ENCODE peak calls at places on chromosomes 4 and X, in six cellular contexts. E, T, P, N, I and O are unnamed samples.
A peak's percentile ranks its signal among the peaks of the same experiment; 100 is the strongest.

GRCh38 chr4:87118421-87118820 is 102.0 kb downstream of the KLHL8 start:
- DNase-seq in E (no peak), T (no peak), P (no peak), N (no peak), I (no peak), O (no peak)

GRCh38 chr4:98446499-98447375 is 185.6 kb downstream of the RAP1GDS1 start:
- DNase-seq in E (no peak), T (peak; percentile 31), P (peak; percentile 64), N (no peak), I (no peak), O (no peak)

GRCh38 chr4:74640111-74640903 is 154.0 kb downstream of the BTC start:
- DNase-seq in E (no peak), T (peak; percentile 92), P (peak; percentile 86), N (no peak), I (no peak), O (no peak)

GRCh38 chrX:45803383-45803921 is 602.8 kb upstream of the DIPK2B start:
- DNase-seq in E (no peak), T (peak; percentile 94), P (peak; percentile 90), N (no peak), I (no peak), O (peak; percentile 54)

GRCh38 chr4:184575306-184575705 is 73.9 kb downstream of the CASP3 start:
- DNase-seq in E (no peak), T (no peak), P (no peak), N (no peak), I (no peak), O (no peak)

GRCh38 chr4:3047464-3048286 is 26.7 kb downstream of the HTT-AS start:
- DNase-seq in E (peak; percentile 86), T (peak; percentile 39), P (peak; percentile 64), N (peak; percentile 37), I (peak; percentile 81), O (peak; percentile 90)

GRCh38 chrX:69387559-69388487 is 116.3 kb upstream of the NALF2 start:
- DNase-seq in E (peak; percentile 88), T (peak; percentile 21), P (peak; percentile 19), N (peak; percentile 62), I (peak; percentile 80), O (peak; percentile 57)

GRCh38 chrX:24168807-24169206 is 19.3 kb downstream of the ZFX start:
- DNase-seq in E (no peak), T (no peak), P (no peak), N (no peak), I (no peak), O (no peak)

GRCh38 chrX:103864886-103865534 is 33.0 kb upstream of the RAB9B start:
- DNase-seq in E (no peak), T (peak; percentile 8), P (peak; percentile 74), N (no peak), I (no peak), O (no peak)

GRCh38 chr4:48017108-48017527 is 546 bp downstream of the NIPAL1 start:
- DNase-seq in E (peak; percentile 79), T (peak; percentile 66), P (peak; percentile 82), N (peak; percentile 21), I (peak; percentile 72), O (peak; percentile 93)

GRCh38 chr4:103934178-103934789 is 214.5 kb upstream of the TACR3 start:
- DNase-seq in E (no peak), T (peak; percentile 28), P (peak; percentile 47), N (peak; percentile 39), I (no peak), O (peak; percentile 85)

GRCh38 chr4:19725130-19725529 is 526.6 kb upstream of the SLIT2 start:
- DNase-seq in E (no peak), T (peak; percentile 12), P (no peak), N (no peak), I (no peak), O (no peak)

GRCh38 chr4:61938250-61938846 is 738.2 kb downstream of the ADGRL3 start:
- DNase-seq in E (peak; percentile 49), T (no peak), P (peak; percentile 8), N (no peak), I (no peak), O (no peak)

GRCh38 chr4:85953651-85954018 is 406.2 kb downstream of the MAPK10 start:
- DNase-seq in E (no peak), T (peak; percentile 19), P (peak; percentile 40), N (no peak), I (no peak), O (peak; percentile 47)

GRCh38 chr4:180285796-180286195 is 1957.4 kb upstream of the TENM3 start:
- DNase-seq in E (no peak), T (no peak), P (no peak), N (no peak), I (no peak), O (no peak)

GRCh38 chrX:154348114-154348531 is 26.3 kb downstream of the FLNA start:
- DNase-seq in E (no peak), T (no peak), P (no peak), N (no peak), I (no peak), O (no peak)

GRCh38 chrX:10365532-10366265 is 208.9 kb downstream of the CLCN4 start:
- DNase-seq in E (no peak), T (no peak), P (no peak), N (no peak), I (no peak), O (no peak)

GRCh38 chrX:15915959-15916703 is 61.5 kb upstream of the AP1S2 start:
- DNase-seq in E (no peak), T (peak; percentile 35), P (no peak), N (no peak), I (no peak), O (no peak)

GRCh38 chrX:143536176-143536575 is 18.9 kb upstream of the SPANXN3 start:
- DNase-seq in E (no peak), T (no peak), P (no peak), N (no peak), I (no peak), O (no peak)

DNA sequence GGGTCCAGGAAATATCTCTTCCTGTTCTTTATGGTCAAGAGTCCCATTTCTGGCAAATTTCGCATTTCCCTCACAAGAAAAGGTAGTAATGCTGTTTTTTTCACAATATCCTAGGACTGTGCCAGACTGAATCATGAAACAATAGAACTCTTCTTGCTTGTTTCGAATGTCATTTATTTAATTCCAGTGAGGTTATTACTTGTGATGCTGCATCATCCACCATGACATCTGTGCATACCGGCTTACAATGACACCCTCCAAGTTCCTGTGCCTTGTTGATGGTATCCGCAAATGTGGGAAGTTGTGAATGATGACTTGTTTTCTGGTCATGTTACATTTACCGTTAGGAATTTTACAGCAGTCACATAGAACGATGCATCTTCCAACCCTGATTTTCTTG is 42.9 kb upstream of the SPRY1 start:
- DNase-seq in E (no peak), T (peak; percentile 17), P (no peak), N (no peak), I (no peak), O (no peak)
- H3K14ac ChIP-seq in E (no peak overlapping the region), T (no peak overlapping the region), P (no peak overlapping the region), N (no peak overlapping the region), I (no peak overlapping the region), O (no peak overlapping the region)

DNA sequence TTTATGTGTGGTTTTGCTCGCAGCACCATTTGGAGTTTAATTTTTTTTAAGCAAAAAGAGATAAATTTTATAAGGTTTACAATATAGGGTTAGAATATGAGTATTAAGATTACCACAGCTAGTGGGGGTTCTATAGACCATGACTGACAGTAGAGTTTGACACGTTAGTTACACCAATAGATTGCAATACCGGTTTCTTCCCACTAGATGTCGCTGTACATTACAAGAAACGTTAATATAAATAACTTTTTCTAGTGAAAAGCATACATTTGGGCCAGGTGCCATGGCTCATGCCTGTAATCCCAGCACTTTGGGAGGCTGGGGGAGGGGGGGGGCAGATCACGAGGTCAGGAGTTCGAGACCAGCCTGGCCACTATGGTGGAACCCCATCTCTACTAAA is 433.6 kb downstream of the MAGEB5 start:
- DNase-seq in E (no peak), T (peak; percentile 27), P (no peak), N (no peak), I (no peak), O (peak; percentile 59)
- H4K91ac ChIP-seq in E (no peak overlapping the region), T (no peak overlapping the region), P (no peak overlapping the region), N (no peak overlapping the region), I (no peak overlapping the region), O (no peak overlapping the region)

GRCh38 chr4:16837475-16837874 is 61.0 kb downstream of the LDB2 start:
- DNase-seq in E (no peak), T (no peak), P (no peak), N (no peak), I (no peak), O (no peak)

GRCh38 chr4:16833722-16834121 is 64.7 kb downstream of the LDB2 start:
- DNase-seq in E (no peak), T (no peak), P (no peak), N (no peak), I (no peak), O (no peak)

GRCh38 chr4:16835597-16836247 is 62.7 kb downstream of the LDB2 start:
- DNase-seq in E (no peak), T (no peak), P (no peak), N (no peak), I (no peak), O (no peak)

GRCh38 chr4:16836324-16836723 is 62.1 kb downstream of the LDB2 start:
- DNase-seq in E (no peak), T (no peak), P (no peak), N (no peak), I (no peak), O (no peak)

DNA sequence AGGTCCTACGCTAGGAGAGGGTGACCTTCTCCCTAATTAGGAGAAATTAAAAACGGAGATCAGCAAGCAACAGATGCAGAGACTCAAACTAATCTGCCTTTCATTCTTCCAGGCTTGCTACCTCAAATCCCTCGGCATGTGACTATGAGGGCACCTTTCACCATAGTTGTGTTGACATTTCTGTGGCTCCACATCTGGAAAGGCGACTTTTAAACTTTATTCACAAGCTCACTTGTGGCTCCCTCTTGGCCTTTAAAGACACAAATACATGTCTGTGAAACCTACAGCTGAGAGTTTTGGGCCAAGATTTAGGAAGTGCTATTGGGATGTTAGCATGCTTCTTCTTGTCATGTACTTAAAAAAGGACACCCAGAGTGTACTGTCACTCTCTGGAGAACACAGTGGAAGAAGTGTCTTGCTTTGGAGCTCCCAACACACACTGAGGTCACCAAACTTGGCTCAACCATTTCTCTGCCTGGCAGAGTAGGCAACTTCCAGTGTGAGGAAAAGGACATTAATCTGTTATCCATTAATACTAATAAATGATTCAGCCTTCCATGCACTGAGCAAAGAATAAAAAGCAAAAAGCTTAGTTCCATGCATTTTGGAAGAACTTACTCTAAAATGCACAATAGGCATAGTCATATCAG is 60.1 kb downstream of the LDB2 start:
- DNase-seq in E (no peak), T (no peak), P (no peak), N (no peak), I (no peak), O (no peak)
- H2BK120ac ChIP-seq in E (no peak overlapping the region), T (no peak overlapping the region), P (no peak overlapping the region), N (no peak overlapping the region), I (no peak overlapping the region), O (no peak overlapping the region)

GRCh38 chrX:38138900-38139299 is 81.8 kb downstream of the SRPX start:
- DNase-seq in E (no peak), T (no peak), P (no peak), N (no peak), I (no peak), O (no peak)

GRCh38 chrX:38142598-38142997 is 78.1 kb downstream of the SRPX start:
- DNase-seq in E (no peak), T (peak; percentile 43), P (peak; percentile 49), N (no peak), I (no peak), O (no peak)

DNA sequence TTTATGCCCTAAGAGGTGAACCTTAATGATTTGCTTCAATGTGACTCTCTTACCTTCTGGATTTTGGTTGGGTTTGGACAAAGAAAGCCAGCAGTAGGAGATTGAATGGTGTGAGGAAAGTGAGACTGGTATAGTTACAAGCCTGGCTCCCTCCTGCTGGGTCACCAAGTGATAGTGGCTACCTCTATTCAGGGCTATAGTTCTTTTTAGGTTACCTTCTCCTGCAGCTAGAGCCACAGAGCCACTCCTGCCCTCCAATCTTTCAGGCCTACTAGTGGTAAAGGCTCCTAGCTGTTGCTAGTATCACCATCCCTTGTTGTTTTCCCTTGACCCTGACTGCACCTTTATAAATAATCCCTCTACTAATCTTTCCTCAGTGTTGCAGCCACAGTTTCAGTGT is 82.5 kb downstream of the SRPX start:
- DNase-seq in E (no peak), T (no peak), P (no peak), N (no peak), I (no peak), O (no peak)
- H3K14ac ChIP-seq in E (no peak overlapping the region), T (no peak overlapping the region), P (no peak overlapping the region), N (no peak overlapping the region), I (no peak overlapping the region), O (no peak overlapping the region)